ENCODE peak calls at places on chromosomes 12 and 14, in nine cellular contexts. One of them, this sample, is unnamed.

GRCh38 chr12:122322501-122322900 is 56.2 kb upstream of the VPS33A start:
- DNase-seq in tibial nerve: no peak
- DNase-seq in body of pancreas: no peak
- DNase-seq in NB4: no peak
- DNase-seq in stomach: no peak
- DNase-seq in lower leg skin: no peak
- DNase-seq in GM12878: no peak
- DNase-seq in HCT116: no peak
- DNase-seq in transverse colon: no peak
- DNase-seq in this sample: no peak

GRCh38 chr14:22653012-22653621 is 9.0 kb upstream of the OR6J1 start:
- DNase-seq in tibial nerve: peak
- DNase-seq in body of pancreas: peak
- DNase-seq in NB4: peak
- DNase-seq in stomach: peak
- DNase-seq in lower leg skin: peak
- DNase-seq in GM12878: no peak
- DNase-seq in HCT116: peak
- DNase-seq in transverse colon: peak
- DNase-seq in this sample: peak

GRCh38 chr12:46547421-46548340 is 175.1 kb upstream of the SLC38A2 start:
- DNase-seq in tibial nerve: no peak
- DNase-seq in body of pancreas: no peak
- DNase-seq in NB4: no peak
- DNase-seq in stomach: no peak
- DNase-seq in lower leg skin: no peak
- DNase-seq in GM12878: no peak
- DNase-seq in HCT116: no peak
- DNase-seq in transverse colon: no peak
- DNase-seq in this sample: no peak

GRCh38 chr14:68203871-68204270 is 384.3 kb downstream of the RAD51B start:
- DNase-seq in tibial nerve: no peak
- DNase-seq in body of pancreas: no peak
- DNase-seq in NB4: no peak
- DNase-seq in stomach: no peak
- DNase-seq in lower leg skin: no peak
- DNase-seq in GM12878: no peak
- DNase-seq in HCT116: no peak
- DNase-seq in transverse colon: no peak
- DNase-seq in this sample: no peak

GRCh38 chr12:27572486-27573255 is 48.7 kb downstream of the PPFIBP1 start:
- DNase-seq in tibial nerve: no peak
- DNase-seq in body of pancreas: no peak
- DNase-seq in NB4: no peak
- DNase-seq in stomach: no peak
- DNase-seq in lower leg skin: no peak
- DNase-seq in GM12878: no peak
- DNase-seq in HCT116: no peak
- DNase-seq in transverse colon: no peak
- DNase-seq in this sample: no peak

GRCh38 chr12:124774462-124775167 is 89.0 kb downstream of the SCARB1 start:
- DNase-seq in tibial nerve: peak
- DNase-seq in body of pancreas: no peak
- DNase-seq in NB4: peak
- DNase-seq in stomach: no peak
- DNase-seq in lower leg skin: no peak
- DNase-seq in GM12878: peak
- DNase-seq in HCT116: no peak
- DNase-seq in transverse colon: peak
- DNase-seq in this sample: no peak

GRCh38 chr14:39015360-39015961 is 87.6 kb downstream of the SEC23A start:
- DNase-seq in tibial nerve: no peak
- DNase-seq in body of pancreas: peak
- DNase-seq in NB4: peak
- DNase-seq in stomach: no peak
- DNase-seq in lower leg skin: no peak
- DNase-seq in GM12878: no peak
- DNase-seq in HCT116: peak
- DNase-seq in transverse colon: peak
- DNase-seq in this sample: no peak

GRCh38 chr12:50283924-50284236 is 560 bp upstream of the LIMA1 start:
- DNase-seq in tibial nerve: no peak
- DNase-seq in body of pancreas: peak
- DNase-seq in NB4: no peak
- DNase-seq in stomach: no peak
- DNase-seq in lower leg skin: no peak
- DNase-seq in GM12878: peak
- DNase-seq in HCT116: no peak
- DNase-seq in transverse colon: no peak
- DNase-seq in this sample: no peak

GRCh38 chr14:71586131-71586893 is 345.9 kb upstream of the RGS6 start:
- DNase-seq in tibial nerve: peak
- DNase-seq in body of pancreas: no peak
- DNase-seq in NB4: no peak
- DNase-seq in stomach: no peak
- DNase-seq in lower leg skin: peak
- DNase-seq in GM12878: no peak
- DNase-seq in HCT116: no peak
- DNase-seq in transverse colon: no peak
- DNase-seq in this sample: no peak

GRCh38 chr14:54881761-54882401 is 20.7 kb downstream of the GCH1 start:
- DNase-seq in tibial nerve: peak
- DNase-seq in body of pancreas: no peak
- DNase-seq in NB4: no peak
- DNase-seq in stomach: no peak
- DNase-seq in lower leg skin: no peak
- DNase-seq in GM12878: no peak
- DNase-seq in HCT116: no peak
- DNase-seq in transverse colon: no peak
- DNase-seq in this sample: no peak

GRCh38 chr14:65958664-65959562 is 527.3 kb upstream of the CCDC196 start:
- DNase-seq in tibial nerve: no peak
- DNase-seq in body of pancreas: no peak
- DNase-seq in NB4: peak
- DNase-seq in stomach: no peak
- DNase-seq in lower leg skin: no peak
- DNase-seq in GM12878: no peak
- DNase-seq in HCT116: peak
- DNase-seq in transverse colon: no peak
- DNase-seq in this sample: no peak

GRCh38 chr12:72071030-72071429 is 132.4 kb downstream of the TPH2 start:
- DNase-seq in tibial nerve: no peak
- DNase-seq in body of pancreas: no peak
- DNase-seq in NB4: no peak
- DNase-seq in stomach: no peak
- DNase-seq in lower leg skin: no peak
- DNase-seq in GM12878: no peak
- DNase-seq in HCT116: no peak
- DNase-seq in transverse colon: no peak
- DNase-seq in this sample: no peak

GRCh38 chr12:123142948-123143752 is 7.7 kb downstream of the PITPNM2 start:
- DNase-seq in tibial nerve: no peak
- DNase-seq in body of pancreas: no peak
- DNase-seq in NB4: peak
- DNase-seq in stomach: no peak
- DNase-seq in lower leg skin: no peak
- DNase-seq in GM12878: no peak
- DNase-seq in HCT116: peak
- DNase-seq in transverse colon: peak
- DNase-seq in this sample: no peak

GRCh38 chr12:29238822-29239291 is 89.8 kb downstream of the FAR2 start:
- DNase-seq in tibial nerve: no peak
- DNase-seq in body of pancreas: no peak
- DNase-seq in NB4: no peak
- DNase-seq in stomach: no peak
- DNase-seq in lower leg skin: no peak
- DNase-seq in GM12878: no peak
- DNase-seq in HCT116: no peak
- DNase-seq in transverse colon: no peak
- DNase-seq in this sample: no peak
- TF ChIP-seq POLR2A in tibial nerve: no peak
- TF ChIP-seq POLR2A in body of pancreas: no peak
- TF ChIP-seq POLR2A in NB4: no peak
- TF ChIP-seq POLR2A in stomach: no peak
- TF ChIP-seq POLR2A in lower leg skin: no peak
- TF ChIP-seq POLR2A in GM12878: no peak
- TF ChIP-seq POLR2A in HCT116: no peak
- TF ChIP-seq POLR2A in transverse colon: no peak
- TF ChIP-seq POLR2A in this sample: no peak

DNA sequence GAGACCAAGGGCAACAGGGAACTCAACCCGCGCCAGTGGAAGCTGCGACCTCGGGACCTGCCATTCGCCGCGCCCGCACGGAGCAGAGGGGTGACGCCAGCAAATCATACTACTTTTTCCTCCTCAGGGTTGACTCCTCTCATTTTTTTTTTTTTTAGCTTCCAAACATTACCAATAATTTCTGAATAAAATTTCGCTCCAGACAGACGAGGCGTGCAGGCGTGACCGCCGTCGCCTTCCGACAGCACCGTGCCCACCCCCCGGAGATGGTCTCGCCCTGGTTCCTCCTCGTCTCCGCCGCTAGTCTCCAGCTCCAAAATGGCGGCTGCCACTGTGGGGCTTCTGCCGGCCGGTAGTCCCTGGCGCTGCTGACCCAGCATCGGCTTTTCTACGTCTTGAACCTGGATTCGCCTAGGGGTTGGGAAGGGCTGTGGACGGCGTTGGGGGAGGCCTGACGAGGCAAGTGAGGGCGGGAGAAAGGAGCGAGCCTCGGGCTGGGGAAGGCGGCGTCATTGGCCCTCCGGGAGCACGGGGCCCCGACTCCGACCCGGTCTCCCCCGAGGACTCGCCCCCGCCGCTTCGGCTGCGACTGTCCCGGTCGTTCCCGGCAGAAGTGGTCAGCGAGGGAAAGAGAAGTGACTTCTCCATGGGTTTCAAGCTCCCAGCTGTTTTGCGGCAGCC is at the start of the genes CPSF2 and NDUFB1:
- DNase-seq in tibial nerve: peak
- DNase-seq in body of pancreas: peak
- DNase-seq in NB4: peak
- DNase-seq in stomach: peak
- DNase-seq in lower leg skin: peak
- DNase-seq in GM12878: peak
- DNase-seq in HCT116: peak
- DNase-seq in transverse colon: peak
- DNase-seq in this sample: peak
- TF ChIP-seq POLR2A in tibial nerve: peak
- TF ChIP-seq POLR2A in body of pancreas: peak
- TF ChIP-seq POLR2A in NB4: peak
- TF ChIP-seq POLR2A in stomach: no peak
- TF ChIP-seq POLR2A in lower leg skin: no peak
- TF ChIP-seq POLR2A in GM12878: peak
- TF ChIP-seq POLR2A in HCT116: peak
- TF ChIP-seq POLR2A in transverse colon: peak
- TF ChIP-seq POLR2A in this sample: peak

GRCh38 chr12:80222261-80222660 is 122.9 kb downstream of the OTOGL start:
- DNase-seq in tibial nerve: no peak
- DNase-seq in body of pancreas: no peak
- DNase-seq in NB4: no peak
- DNase-seq in stomach: no peak
- DNase-seq in lower leg skin: no peak
- DNase-seq in GM12878: no peak
- DNase-seq in HCT116: no peak
- DNase-seq in transverse colon: no peak
- DNase-seq in this sample: no peak
- TF ChIP-seq POLR2A in tibial nerve: no peak
- TF ChIP-seq POLR2A in body of pancreas: no peak
- TF ChIP-seq POLR2A in NB4: no peak
- TF ChIP-seq POLR2A in stomach: no peak
- TF ChIP-seq POLR2A in lower leg skin: no peak
- TF ChIP-seq POLR2A in GM12878: no peak
- TF ChIP-seq POLR2A in HCT116: no peak
- TF ChIP-seq POLR2A in transverse colon: no peak
- TF ChIP-seq POLR2A in this sample: no peak

GRCh38 chr12:117052386-117053049 is 46.7 kb downstream of the TESC start:
- DNase-seq in tibial nerve: no peak
- DNase-seq in body of pancreas: peak
- DNase-seq in NB4: no peak
- DNase-seq in stomach: no peak
- DNase-seq in lower leg skin: no peak
- DNase-seq in GM12878: no peak
- DNase-seq in HCT116: no peak
- DNase-seq in transverse colon: no peak
- DNase-seq in this sample: no peak
- TF ChIP-seq POLR2A in tibial nerve: no peak
- TF ChIP-seq POLR2A in body of pancreas: no peak
- TF ChIP-seq POLR2A in NB4: no peak
- TF ChIP-seq POLR2A in stomach: no peak
- TF ChIP-seq POLR2A in lower leg skin: no peak
- TF ChIP-seq POLR2A in GM12878: no peak
- TF ChIP-seq POLR2A in HCT116: no peak
- TF ChIP-seq POLR2A in transverse colon: no peak
- TF ChIP-seq POLR2A in this sample: no peak

This sample was measured in heart left ventricle.